ENCODE peak calls at places on chromosome 21, in nine cellular contexts. W is Caki2; U is heart right ventricle; H is HT-29; N is mucosa of gallbladder; C is activated gamma-delta T cell treated with anti-CD3 and anti-CD28 coated beads, Interleukin-2, amount 50 U/mL, for 16 hours; P is H4; K is kidney tubule cell; I is smooth muscle cell of the brain vasculature. M is an unnamed sample.

GRCh38 chr21:16078382-16078781 is 348.6 kb downstream of the USP25 start:
- DNase-seq in W (no peak), U (no peak), H (no peak), N (no peak), C (no peak), P (no peak), K (no peak), I (no peak), M (no peak)

GRCh38 chr21:27823652-27824201 is 856.8 kb upstream of the ADAMTS5 start:
- DNase-seq in W (no peak), U (no peak), H (no peak), N (no peak), C (no peak), P (no peak), K (no peak), I (no peak), M (no peak)

GRCh38 chr21:38236232-38236631 is 20.6 kb upstream of the KCNJ15 start:
- DNase-seq in W (no peak), U (no peak), H (no peak), N (no peak), C (no peak), P (no peak), K (peak), I (no peak), M (no peak)

GRCh38 chr21:14616303-14617039 is 70.4 kb upstream of the SAMSN1 start:
- DNase-seq in W (no peak), U (no peak), H (no peak), N (no peak), C (no peak), P (no peak), K (peak), I (no peak), M (no peak)

GRCh38 chr21:42129300-42130266 is 58.5 kb downstream of the UMODL1 start:
- DNase-seq in W (no peak), U (no peak), H (no peak), N (no peak), C (no peak), P (no peak), K (no peak), I (no peak), M (no peak)

GRCh38 chr21:32245971-32246370 is 32.9 kb downstream of the MIS18A start:
- DNase-seq in W (no peak), U (no peak), H (no peak), N (no peak), C (no peak), P (no peak), K (no peak), I (no peak), M (no peak)

GRCh38 chr21:39185157-39185556 is 1.9 kb upstream of the PSMG1 start:
- DNase-seq in W (no peak), U (no peak), H (no peak), N (no peak), C (no peak), P (no peak), K (no peak), I (no peak), M (no peak)

GRCh38 chr21:26887241-26887640 is 42.0 kb upstream of the ADAMTS1 start:
- DNase-seq in W (no peak), U (no peak), H (no peak), N (no peak), C (no peak), P (no peak), K (no peak), I (no peak), M (no peak)

GRCh38 chr21:42820513-42821465 is 58.5 kb downstream of the WDR4 start:
- DNase-seq in W (no peak), U (no peak), H (no peak), N (no peak), C (no peak), P (no peak), K (no peak), I (no peak), M (no peak)

GRCh38 chr21:25118648-25119047 is 488.6 kb downstream of the MRPL39 start:
- DNase-seq in W (no peak), U (no peak), H (no peak), N (no peak), C (no peak), P (no peak), K (no peak), I (no peak), M (no peak)

GRCh38 chr21:26098758-26099157 is 71.8 kb downstream of the APP start:
- DNase-seq in W (no peak), U (no peak), H (no peak), N (no peak), C (no peak), P (no peak), K (peak), I (no peak), M (peak)

GRCh38 chr21:46100426-46100825 is 2.5 kb downstream of the COL6A2 start:
- DNase-seq in W (no peak), U (no peak), H (no peak), N (no peak), C (no peak), P (no peak), K (no peak), I (no peak), M (no peak)